ENCODE peak calls at places on chromosomes 2 and 18, in eight cellular contexts. One of them, this sample, is unnamed.

GRCh38 chr18:44696892-44697291 is 16.2 kb downstream of the SETBP1 start:
- DNase-seq in hippocampal formation: no peak
- DNase-seq in adrenal gland: no peak
- DNase-seq in epithelial cell of esophagus: peak; percentile 70
- DNase-seq in NCI-H1105: no peak
- DNase-seq in NCI-H748 treated with DMSO at 0.1 percent for 48 hours: no peak
- DNase-seq in stimulated activated naive B cell treated with anti-CD40 and anti-IgM and Interleukin-4, amounts not matched to agents 10 μg/mL and 1 μg/mL and 100 μg/mL, for 72 hours: no peak
- DNase-seq in neural progenitor cell: peak; percentile 37
- DNase-seq in this sample: no peak

GRCh38 chr2:11876889-11877288 is 130.5 kb downstream of the LPIN1 start:
- DNase-seq in hippocampal formation: no peak
- DNase-seq in adrenal gland: no peak
- DNase-seq in epithelial cell of esophagus: no peak
- DNase-seq in NCI-H1105: no peak
- DNase-seq in NCI-H748 treated with DMSO at 0.1 percent for 48 hours: no peak
- DNase-seq in stimulated activated naive B cell treated with anti-CD40 and anti-IgM and Interleukin-4, amounts not matched to agents 10 μg/mL and 1 μg/mL and 100 μg/mL, for 72 hours: no peak
- DNase-seq in neural progenitor cell: no peak
- DNase-seq in this sample: no peak

GRCh38 chr2:240023792-240024191 is 1.4 kb downstream of the NDUFA10 start:
- DNase-seq in hippocampal formation: no peak
- DNase-seq in adrenal gland: no peak
- DNase-seq in epithelial cell of esophagus: no peak
- DNase-seq in NCI-H1105: no peak
- DNase-seq in NCI-H748 treated with DMSO at 0.1 percent for 48 hours: no peak
- DNase-seq in stimulated activated naive B cell treated with anti-CD40 and anti-IgM and Interleukin-4, amounts not matched to agents 10 μg/mL and 1 μg/mL and 100 μg/mL, for 72 hours: no peak
- DNase-seq in neural progenitor cell: no peak
- DNase-seq in this sample: no peak

GRCh38 chr2:219058541-219059374 is 2.0 kb downstream of the IHH start:
- DNase-seq in hippocampal formation: no peak
- DNase-seq in adrenal gland: peak; percentile 83
- DNase-seq in epithelial cell of esophagus: no peak
- DNase-seq in NCI-H1105: no peak
- DNase-seq in NCI-H748 treated with DMSO at 0.1 percent for 48 hours: no peak
- DNase-seq in stimulated activated naive B cell treated with anti-CD40 and anti-IgM and Interleukin-4, amounts not matched to agents 10 μg/mL and 1 μg/mL and 100 μg/mL, for 72 hours: no peak
- DNase-seq in neural progenitor cell: peak; percentile 57
- DNase-seq in this sample: peak; percentile 44

GRCh38 chr2:61660511-61661388 is 122.6 kb upstream of the XPO1 start:
- DNase-seq in hippocampal formation: peak; percentile 25
- DNase-seq in adrenal gland: no peak
- DNase-seq in epithelial cell of esophagus: no peak
- DNase-seq in NCI-H1105: no peak
- DNase-seq in NCI-H748 treated with DMSO at 0.1 percent for 48 hours: no peak
- DNase-seq in stimulated activated naive B cell treated with anti-CD40 and anti-IgM and Interleukin-4, amounts not matched to agents 10 μg/mL and 1 μg/mL and 100 μg/mL, for 72 hours: no peak
- DNase-seq in neural progenitor cell: peak; percentile 17
- DNase-seq in this sample: peak; percentile 6

GRCh38 chr2:216777637-216778273 is 82.1 kb downstream of the TNP1 start:
- DNase-seq in hippocampal formation: no peak
- DNase-seq in adrenal gland: peak; percentile 25
- DNase-seq in epithelial cell of esophagus: peak; percentile 84
- DNase-seq in NCI-H1105: peak; percentile 25
- DNase-seq in NCI-H748 treated with DMSO at 0.1 percent for 48 hours: peak; percentile 95
- DNase-seq in stimulated activated naive B cell treated with anti-CD40 and anti-IgM and Interleukin-4, amounts not matched to agents 10 μg/mL and 1 μg/mL and 100 μg/mL, for 72 hours: peak; percentile 28
- DNase-seq in neural progenitor cell: peak; percentile 88
- DNase-seq in this sample: no peak

GRCh38 chr2:219398721-219399333 is 11.1 kb upstream of the DNPEP start:
- DNase-seq in hippocampal formation: no peak
- DNase-seq in adrenal gland: no peak
- DNase-seq in epithelial cell of esophagus: peak; percentile 10
- DNase-seq in NCI-H1105: no peak
- DNase-seq in NCI-H748 treated with DMSO at 0.1 percent for 48 hours: peak; percentile 58
- DNase-seq in stimulated activated naive B cell treated with anti-CD40 and anti-IgM and Interleukin-4, amounts not matched to agents 10 μg/mL and 1 μg/mL and 100 μg/mL, for 72 hours: no peak
- DNase-seq in neural progenitor cell: no peak
- DNase-seq in this sample: no peak

GRCh38 chr18:69636529-69637301 is 236.0 kb downstream of the DOK6 start:
- DNase-seq in hippocampal formation: no peak
- DNase-seq in adrenal gland: no peak
- DNase-seq in epithelial cell of esophagus: no peak
- DNase-seq in NCI-H1105: no peak
- DNase-seq in NCI-H748 treated with DMSO at 0.1 percent for 48 hours: no peak
- DNase-seq in stimulated activated naive B cell treated with anti-CD40 and anti-IgM and Interleukin-4, amounts not matched to agents 10 μg/mL and 1 μg/mL and 100 μg/mL, for 72 hours: no peak
- DNase-seq in neural progenitor cell: peak; percentile 33
- DNase-seq in this sample: no peak

GRCh38 chr18:70085641-70086040 is 119.8 kb downstream of the RTTN start:
- DNase-seq in hippocampal formation: no peak
- DNase-seq in adrenal gland: no peak
- DNase-seq in epithelial cell of esophagus: no peak
- DNase-seq in NCI-H1105: no peak
- DNase-seq in NCI-H748 treated with DMSO at 0.1 percent for 48 hours: no peak
- DNase-seq in stimulated activated naive B cell treated with anti-CD40 and anti-IgM and Interleukin-4, amounts not matched to agents 10 μg/mL and 1 μg/mL and 100 μg/mL, for 72 hours: no peak
- DNase-seq in neural progenitor cell: no peak
- DNase-seq in this sample: no peak

GRCh38 chr2:3575534-3576324 is 669 bp downstream of the RPS7 start:
- DNase-seq in hippocampal formation: no peak
- DNase-seq in adrenal gland: peak; percentile 31
- DNase-seq in epithelial cell of esophagus: peak; percentile 12
- DNase-seq in NCI-H1105: no peak
- DNase-seq in NCI-H748 treated with DMSO at 0.1 percent for 48 hours: no peak
- DNase-seq in stimulated activated naive B cell treated with anti-CD40 and anti-IgM and Interleukin-4, amounts not matched to agents 10 μg/mL and 1 μg/mL and 100 μg/mL, for 72 hours: no peak
- DNase-seq in neural progenitor cell: no peak
- DNase-seq in this sample: peak; percentile 64

GRCh38 chr2:213188971-213189899 is 37.8 kb upstream of the IKZF2 start:
- DNase-seq in hippocampal formation: no peak
- DNase-seq in adrenal gland: no peak
- DNase-seq in epithelial cell of esophagus: peak; percentile 38
- DNase-seq in NCI-H1105: no peak
- DNase-seq in NCI-H748 treated with DMSO at 0.1 percent for 48 hours: peak; percentile 44
- DNase-seq in stimulated activated naive B cell treated with anti-CD40 and anti-IgM and Interleukin-4, amounts not matched to agents 10 μg/mL and 1 μg/mL and 100 μg/mL, for 72 hours: no peak
- DNase-seq in neural progenitor cell: peak; percentile 90
- DNase-seq in this sample: peak; percentile 79

GRCh38 chr2:173869830-173870229 is 95.3 kb downstream of the SP3 start:
- DNase-seq in hippocampal formation: no peak
- DNase-seq in adrenal gland: no peak
- DNase-seq in epithelial cell of esophagus: no peak
- DNase-seq in NCI-H1105: no peak
- DNase-seq in NCI-H748 treated with DMSO at 0.1 percent for 48 hours: no peak
- DNase-seq in stimulated activated naive B cell treated with anti-CD40 and anti-IgM and Interleukin-4, amounts not matched to agents 10 μg/mL and 1 μg/mL and 100 μg/mL, for 72 hours: no peak
- DNase-seq in neural progenitor cell: no peak
- DNase-seq in this sample: no peak

GRCh38 chr2:236317938-236318396 is 53.8 kb upstream of the ASB18 start:
- DNase-seq in hippocampal formation: no peak
- DNase-seq in adrenal gland: no peak
- DNase-seq in epithelial cell of esophagus: no peak
- DNase-seq in NCI-H1105: peak; percentile 19
- DNase-seq in NCI-H748 treated with DMSO at 0.1 percent for 48 hours: no peak
- DNase-seq in stimulated activated naive B cell treated with anti-CD40 and anti-IgM and Interleukin-4, amounts not matched to agents 10 μg/mL and 1 μg/mL and 100 μg/mL, for 72 hours: no peak
- DNase-seq in neural progenitor cell: no peak
- DNase-seq in this sample: no peak

GRCh38 chr2:67625671-67626070 is 228.5 kb downstream of the ETAA1 start:
- DNase-seq in hippocampal formation: no peak
- DNase-seq in adrenal gland: no peak
- DNase-seq in epithelial cell of esophagus: peak; percentile 66
- DNase-seq in NCI-H1105: no peak
- DNase-seq in NCI-H748 treated with DMSO at 0.1 percent for 48 hours: no peak
- DNase-seq in stimulated activated naive B cell treated with anti-CD40 and anti-IgM and Interleukin-4, amounts not matched to agents 10 μg/mL and 1 μg/mL and 100 μg/mL, for 72 hours: no peak
- DNase-seq in neural progenitor cell: no peak
- DNase-seq in this sample: no peak

GRCh38 chr2:70541481-70542020 is 12.1 kb downstream of the TGFA start:
- DNase-seq in hippocampal formation: peak; percentile 70
- DNase-seq in adrenal gland: no peak
- DNase-seq in epithelial cell of esophagus: peak; percentile 88
- DNase-seq in NCI-H1105: no peak
- DNase-seq in NCI-H748 treated with DMSO at 0.1 percent for 48 hours: no peak
- DNase-seq in stimulated activated naive B cell treated with anti-CD40 and anti-IgM and Interleukin-4, amounts not matched to agents 10 μg/mL and 1 μg/mL and 100 μg/mL, for 72 hours: no peak
- DNase-seq in neural progenitor cell: peak; percentile 33
- DNase-seq in this sample: no peak

GRCh38 chr18:79799619-79800352 is 2.0 kb downstream of the KCNG2 start:
- DNase-seq in hippocampal formation: no peak
- DNase-seq in adrenal gland: no peak
- DNase-seq in epithelial cell of esophagus: no peak
- DNase-seq in NCI-H1105: no peak
- DNase-seq in NCI-H748 treated with DMSO at 0.1 percent for 48 hours: no peak
- DNase-seq in stimulated activated naive B cell treated with anti-CD40 and anti-IgM and Interleukin-4, amounts not matched to agents 10 μg/mL and 1 μg/mL and 100 μg/mL, for 72 hours: peak; percentile 32
- DNase-seq in neural progenitor cell: no peak
- DNase-seq in this sample: no peak

GRCh38 chr18:10193446-10193845 is 261.0 kb upstream of the APCDD1 start:
- DNase-seq in hippocampal formation: no peak
- DNase-seq in adrenal gland: no peak
- DNase-seq in epithelial cell of esophagus: no peak
- DNase-seq in NCI-H1105: no peak
- DNase-seq in NCI-H748 treated with DMSO at 0.1 percent for 48 hours: no peak
- DNase-seq in stimulated activated naive B cell treated with anti-CD40 and anti-IgM and Interleukin-4, amounts not matched to agents 10 μg/mL and 1 μg/mL and 100 μg/mL, for 72 hours: no peak
- DNase-seq in neural progenitor cell: no peak
- DNase-seq in this sample: no peak

GRCh38 chr2:64213607-64214275 is 69.5 kb upstream of the PELI1 start:
- DNase-seq in hippocampal formation: no peak
- DNase-seq in adrenal gland: no peak
- DNase-seq in epithelial cell of esophagus: no peak
- DNase-seq in NCI-H1105: no peak
- DNase-seq in NCI-H748 treated with DMSO at 0.1 percent for 48 hours: no peak
- DNase-seq in stimulated activated naive B cell treated with anti-CD40 and anti-IgM and Interleukin-4, amounts not matched to agents 10 μg/mL and 1 μg/mL and 100 μg/mL, for 72 hours: peak; percentile 57
- DNase-seq in neural progenitor cell: no peak
- DNase-seq in this sample: no peak

GRCh38 chr2:130891968-130892367 is 55.3 kb downstream of the ARHGEF4 start:
- DNase-seq in hippocampal formation: no peak
- DNase-seq in adrenal gland: no peak
- DNase-seq in epithelial cell of esophagus: no peak
- DNase-seq in NCI-H1105: no peak
- DNase-seq in NCI-H748 treated with DMSO at 0.1 percent for 48 hours: no peak
- DNase-seq in stimulated activated naive B cell treated with anti-CD40 and anti-IgM and Interleukin-4, amounts not matched to agents 10 μg/mL and 1 μg/mL and 100 μg/mL, for 72 hours: no peak
- DNase-seq in neural progenitor cell: no peak
- DNase-seq in this sample: no peak

GRCh38 chr2:152585830-152586484 is 131.3 kb downstream of the PRPF40A start:
- DNase-seq in hippocampal formation: peak; percentile 39
- DNase-seq in adrenal gland: peak; percentile 80
- DNase-seq in epithelial cell of esophagus: peak; percentile 29
- DNase-seq in NCI-H1105: no peak
- DNase-seq in NCI-H748 treated with DMSO at 0.1 percent for 48 hours: no peak
- DNase-seq in stimulated activated naive B cell treated with anti-CD40 and anti-IgM and Interleukin-4, amounts not matched to agents 10 μg/mL and 1 μg/mL and 100 μg/mL, for 72 hours: no peak
- DNase-seq in neural progenitor cell: no peak
- DNase-seq in this sample: no peak

GRCh38 chr2:18149660-18150246 is 271.3 kb downstream of the KCNS3 start:
- DNase-seq in hippocampal formation: peak; percentile 30
- DNase-seq in adrenal gland: no peak
- DNase-seq in epithelial cell of esophagus: peak; percentile 62
- DNase-seq in NCI-H1105: peak; percentile 50
- DNase-seq in NCI-H748 treated with DMSO at 0.1 percent for 48 hours: peak; percentile 42
- DNase-seq in stimulated activated naive B cell treated with anti-CD40 and anti-IgM and Interleukin-4, amounts not matched to agents 10 μg/mL and 1 μg/mL and 100 μg/mL, for 72 hours: no peak
- DNase-seq in neural progenitor cell: peak; percentile 73
- DNase-seq in this sample: peak; percentile 22

GRCh38 chr2:199659207-199659606 is 191.8 kb downstream of the FTCDNL1 start:
- DNase-seq in hippocampal formation: peak; percentile 8
- DNase-seq in adrenal gland: peak; percentile 44
- DNase-seq in epithelial cell of esophagus: no peak
- DNase-seq in NCI-H1105: peak; percentile 19
- DNase-seq in NCI-H748 treated with DMSO at 0.1 percent for 48 hours: no peak
- DNase-seq in stimulated activated naive B cell treated with anti-CD40 and anti-IgM and Interleukin-4, amounts not matched to agents 10 μg/mL and 1 μg/mL and 100 μg/mL, for 72 hours: no peak
- DNase-seq in neural progenitor cell: peak; percentile 89
- DNase-seq in this sample: peak; percentile 71

GRCh38 chr2:30165050-30165520 is 18.3 kb downstream of the YPEL5 start:
- DNase-seq in hippocampal formation: peak; percentile 91
- DNase-seq in adrenal gland: peak; percentile 71
- DNase-seq in epithelial cell of esophagus: peak; percentile 89
- DNase-seq in NCI-H1105: peak; percentile 69
- DNase-seq in NCI-H748 treated with DMSO at 0.1 percent for 48 hours: peak; percentile 79
- DNase-seq in stimulated activated naive B cell treated with anti-CD40 and anti-IgM and Interleukin-4, amounts not matched to agents 10 μg/mL and 1 μg/mL and 100 μg/mL, for 72 hours: peak; percentile 67
- DNase-seq in neural progenitor cell: peak; percentile 89
- DNase-seq in this sample: peak; percentile 69

GRCh38 chr2:229714736-229715541 is 584 bp upstream of the DNER start:
- DNase-seq in hippocampal formation: peak; percentile 49
- DNase-seq in adrenal gland: peak; percentile 84
- DNase-seq in epithelial cell of esophagus: peak; percentile 71
- DNase-seq in NCI-H1105: peak; percentile 41
- DNase-seq in NCI-H748 treated with DMSO at 0.1 percent for 48 hours: no peak
- DNase-seq in stimulated activated naive B cell treated with anti-CD40 and anti-IgM and Interleukin-4, amounts not matched to agents 10 μg/mL and 1 μg/mL and 100 μg/mL, for 72 hours: peak; percentile 6
- DNase-seq in neural progenitor cell: peak; percentile 89
- DNase-seq in this sample: peak; percentile 93

GRCh38 chr18:23982154-23983071 is 32.1 kb upstream of the TTC39C start:
- DNase-seq in hippocampal formation: no peak
- DNase-seq in adrenal gland: peak; percentile 91
- DNase-seq in epithelial cell of esophagus: no peak
- DNase-seq in NCI-H1105: no peak
- DNase-seq in NCI-H748 treated with DMSO at 0.1 percent for 48 hours: no peak
- DNase-seq in stimulated activated naive B cell treated with anti-CD40 and anti-IgM and Interleukin-4, amounts not matched to agents 10 μg/mL and 1 μg/mL and 100 μg/mL, for 72 hours: no peak
- DNase-seq in neural progenitor cell: peak; percentile 30
- DNase-seq in this sample: peak; percentile 61